ENCODE peak calls at places on chromosome 20, in nine cellular contexts. E is bronchial epithelial cell; V is memory B cell; F is coronary artery; Z is activated naive CD8-positive, alpha-beta T cell treated with anti-CD3 and anti-CD28 coated beads, Interleukin-2, amount 50 U/mL, for 24 hours; C is HuH-7.5; Q is central memory CD8-positive, alpha-beta T cell; J is choroid plexus epithelial cell; Y is Calu3. L is an unnamed sample.

GRCh38 chr20:40843251-40843650 is 154.2 kb upstream of the MAFB start:
- DNase-seq in E (no peak), Z (no peak), Y (no peak), Q (no peak), F (no peak), C (no peak), V (no peak), J (peak), L (no peak)

GRCh38 chr20:23631226-23631822 is 6.4 kb downstream of the CST3 start:
- DNase-seq in F (no peak), V (no peak), J (no peak), C (no peak), Y (no peak), E (no peak), Z (no peak), Q (no peak), L (no peak)

GRCh38 chr20:15475483-15475882 is 1097.8 kb downstream of the KIF16B start:
- DNase-seq in V (no peak), J (no peak), Y (peak), Z (no peak), E (peak), F (no peak), C (no peak), Q (no peak), L (no peak)

GRCh38 chr20:23139524-23139923 is 53.4 kb upstream of the CD93 start:
- DNase-seq in C (no peak), F (peak), J (no peak), V (no peak), Z (no peak), Y (no peak), Q (no peak), E (peak), L (peak)

GRCh38 chr20:9503530-9504251 is 10.7 kb upstream of the LAMP5 start:
- DNase-seq in Z (no peak), F (no peak), J (peak), V (no peak), Q (no peak), Y (no peak), C (no peak), E (peak), L (no peak)

GRCh38 chr20:58603656-58604184 is 47.4 kb upstream of the STX16 start:
- DNase-seq in V (no peak), F (no peak), J (peak), Y (no peak), E (no peak), Z (no peak), C (no peak), Q (no peak), L (no peak)

GRCh38 chr20:3003416-3003815 is 40.0 kb upstream of the GNRH2 start:
- DNase-seq in F (no peak), Z (no peak), Y (no peak), Q (no peak), V (no peak), J (no peak), E (no peak), C (no peak), L (no peak)

GRCh38 chr20:21559305-21559704 is 45.4 kb upstream of the NKX2-2 start:
- DNase-seq in C (no peak), Z (no peak), F (no peak), E (no peak), Y (no peak), J (no peak), Q (no peak), V (no peak), L (no peak)

GRCh38 chr20:1294497-1294896 is 28.4 kb downstream of the SNPH start:
- DNase-seq in E (no peak), Y (no peak), C (no peak), F (no peak), Z (no peak), Q (no peak), V (no peak), J (no peak), L (no peak)

GRCh38 chr20:3383878-3384495 is 23.5 kb downstream of the DNAAF9 start:
- DNase-seq in V (no peak), F (no peak), Z (peak), Y (no peak), Q (no peak), E (no peak), J (no peak), C (no peak), L (no peak)

GRCh38 chr20:50292324-50293243 is 102.0 kb downstream of the CEBPB start:
- DNase-seq in Q (no peak), C (peak), Y (peak), J (peak), F (peak), V (no peak), E (peak), Z (peak), L (peak)

GRCh38 chr20:50224553-50225255 is 34.1 kb downstream of the CEBPB start:
- DNase-seq in E (no peak), Y (no peak), J (peak), Q (no peak), V (no peak), C (peak), F (peak), Z (no peak), L (no peak)

GRCh38 chr20:63738687-63739128 is 868 bp upstream of the SLC2A4RG start:
- DNase-seq in C (peak), Y (no peak), F (no peak), E (no peak), Q (no peak), Z (peak), V (no peak), J (peak), L (no peak)

GRCh38 chr20:57462781-57463180 is 62.2 kb downstream of the CTCFL start:
- DNase-seq in C (no peak), Q (no peak), Y (no peak), Z (no peak), J (no peak), E (no peak), F (no peak), V (no peak), L (no peak)

GRCh38 chr20:64161595-64162238 is 2.5 kb upstream of the MYT1 start:
- DNase-seq in F (no peak), Z (peak), V (no peak), E (peak), C (peak), J (peak), Q (no peak), Y (peak), L (peak)

GRCh38 chr20:35463455-35464300 is 8.3 kb downstream of the CEP250 start:
- DNase-seq in F (no peak), Q (peak), C (peak), J (peak), V (peak), E (peak), Y (peak), Z (peak), L (peak)

L was measured in T47D.